ENCODE peak calls at places on chromosomes 7 and 10, in eight cellular contexts. One of them, this sample, is unnamed.

GRCh38 chr7:159067870-159068787 is 76.5 kb downstream of the VIPR2 start:
- DNase-seq in lung: no peak
- DNase-seq in astrocyte of the spinal cord: no peak
- DNase-seq in dorsolateral prefrontal cortex: no peak
- DNase-seq in cardiac fibroblast: peak; percentile 12
- DNase-seq in WTC11: no peak
- DNase-seq in H1: no peak
- DNase-seq in A549: no peak
- DNase-seq in this sample: peak; percentile 40

GRCh38 chr7:121561717-121562116 is 165.6 kb upstream of the FAM3C start:
- DNase-seq in lung: no peak
- DNase-seq in astrocyte of the spinal cord: no peak
- DNase-seq in dorsolateral prefrontal cortex: no peak
- DNase-seq in cardiac fibroblast: no peak
- DNase-seq in WTC11: no peak
- DNase-seq in H1: no peak
- DNase-seq in A549: no peak
- DNase-seq in this sample: no peak

GRCh38 chr7:135164357-135165021 is 6.0 kb downstream of the CYREN start:
- DNase-seq in lung: no peak
- DNase-seq in astrocyte of the spinal cord: no peak
- DNase-seq in dorsolateral prefrontal cortex: no peak
- DNase-seq in cardiac fibroblast: no peak
- DNase-seq in WTC11: no peak
- DNase-seq in H1: no peak
- DNase-seq in A549: peak; percentile 42
- DNase-seq in this sample: no peak

GRCh38 chr7:131008840-131009651 is 275.0 kb upstream of the KLF14 start:
- DNase-seq in lung: no peak
- DNase-seq in astrocyte of the spinal cord: peak; percentile 68
- DNase-seq in dorsolateral prefrontal cortex: no peak
- DNase-seq in cardiac fibroblast: no peak
- DNase-seq in WTC11: no peak
- DNase-seq in H1: no peak
- DNase-seq in A549: no peak
- DNase-seq in this sample: no peak

GRCh38 chr7:135459951-135460567 is 49.8 kb downstream of the CNOT4 start:
- DNase-seq in lung: no peak
- DNase-seq in astrocyte of the spinal cord: no peak
- DNase-seq in dorsolateral prefrontal cortex: no peak
- DNase-seq in cardiac fibroblast: no peak
- DNase-seq in WTC11: no peak
- DNase-seq in H1: no peak
- DNase-seq in A549: no peak
- DNase-seq in this sample: no peak

GRCh38 chr7:47537716-47538640 is 43.9 kb downstream of the TNS3 start:
- DNase-seq in lung: no peak
- DNase-seq in astrocyte of the spinal cord: no peak
- DNase-seq in dorsolateral prefrontal cortex: no peak
- DNase-seq in cardiac fibroblast: no peak
- DNase-seq in WTC11: no peak
- DNase-seq in H1: no peak
- DNase-seq in A549: no peak
- DNase-seq in this sample: no peak

GRCh38 chr10:98170249-98171117 is 36.0 kb downstream of the R3HCC1L start:
- DNase-seq in lung: no peak
- DNase-seq in astrocyte of the spinal cord: peak; percentile 42
- DNase-seq in dorsolateral prefrontal cortex: peak; percentile 53
- DNase-seq in cardiac fibroblast: peak; percentile 65
- DNase-seq in WTC11: peak; percentile 71
- DNase-seq in H1: peak; percentile 66
- DNase-seq in A549: peak; percentile 61
- DNase-seq in this sample: peak; percentile 38

GRCh38 chr7:26646666-26647065 is 217.7 kb downstream of the SKAP2 start:
- DNase-seq in lung: no peak
- DNase-seq in astrocyte of the spinal cord: no peak
- DNase-seq in dorsolateral prefrontal cortex: no peak
- DNase-seq in cardiac fibroblast: no peak
- DNase-seq in WTC11: no peak
- DNase-seq in H1: no peak
- DNase-seq in A549: no peak
- DNase-seq in this sample: no peak

GRCh38 chr7:125670926-125671572 is 741.4 kb upstream of the POT1 start:
- DNase-seq in lung: no peak
- DNase-seq in astrocyte of the spinal cord: peak; percentile 50
- DNase-seq in dorsolateral prefrontal cortex: no peak
- DNase-seq in cardiac fibroblast: peak; percentile 58
- DNase-seq in WTC11: no peak
- DNase-seq in H1: no peak
- DNase-seq in A549: peak; percentile 32
- DNase-seq in this sample: peak; percentile 24

GRCh38 chr10:131812736-131813604 is 87.8 kb upstream of the PPP2R2D start:
- DNase-seq in lung: peak; percentile 19
- DNase-seq in astrocyte of the spinal cord: no peak
- DNase-seq in dorsolateral prefrontal cortex: no peak
- DNase-seq in cardiac fibroblast: no peak
- DNase-seq in WTC11: no peak
- DNase-seq in H1: no peak
- DNase-seq in A549: no peak
- DNase-seq in this sample: no peak

GRCh38 chr7:78473011-78473410 is 674.4 kb downstream of the PHTF2 start:
- DNase-seq in lung: no peak
- DNase-seq in astrocyte of the spinal cord: no peak
- DNase-seq in dorsolateral prefrontal cortex: no peak
- DNase-seq in cardiac fibroblast: no peak
- DNase-seq in WTC11: no peak
- DNase-seq in H1: no peak
- DNase-seq in A549: no peak
- DNase-seq in this sample: no peak

GRCh38 chr7:117659453-117660086 is 179.7 kb downstream of the CFTR start:
- DNase-seq in lung: no peak
- DNase-seq in astrocyte of the spinal cord: peak; percentile 44
- DNase-seq in dorsolateral prefrontal cortex: no peak
- DNase-seq in cardiac fibroblast: peak; percentile 39
- DNase-seq in WTC11: no peak
- DNase-seq in H1: no peak
- DNase-seq in A549: peak; percentile 24
- DNase-seq in this sample: peak; percentile 53

GRCh38 chr7:43511029-43511428 is 71.9 kb upstream of the STK17A start:
- DNase-seq in lung: no peak
- DNase-seq in astrocyte of the spinal cord: no peak
- DNase-seq in dorsolateral prefrontal cortex: no peak
- DNase-seq in cardiac fibroblast: no peak
- DNase-seq in WTC11: peak; percentile 36
- DNase-seq in H1: no peak
- DNase-seq in A549: peak; percentile 17
- DNase-seq in this sample: no peak

GRCh38 chr7:51065766-51066165 is 250.8 kb downstream of the COBL start:
- DNase-seq in lung: no peak
- DNase-seq in astrocyte of the spinal cord: no peak
- DNase-seq in dorsolateral prefrontal cortex: no peak
- DNase-seq in cardiac fibroblast: no peak
- DNase-seq in WTC11: no peak
- DNase-seq in H1: no peak
- DNase-seq in A549: no peak
- DNase-seq in this sample: no peak

GRCh38 chr10:126331101-126331500 is 57.2 kb downstream of the ADAM12 start:
- DNase-seq in lung: no peak
- DNase-seq in astrocyte of the spinal cord: peak; percentile 65
- DNase-seq in dorsolateral prefrontal cortex: no peak
- DNase-seq in cardiac fibroblast: no peak
- DNase-seq in WTC11: no peak
- DNase-seq in H1: no peak
- DNase-seq in A549: no peak
- DNase-seq in this sample: no peak

GRCh38 chr10:129193148-129193547 is 273.9 kb upstream of the MGMT start:
- DNase-seq in lung: no peak
- DNase-seq in astrocyte of the spinal cord: no peak
- DNase-seq in dorsolateral prefrontal cortex: no peak
- DNase-seq in cardiac fibroblast: peak; percentile 34
- DNase-seq in WTC11: no peak
- DNase-seq in H1: no peak
- DNase-seq in A549: no peak
- DNase-seq in this sample: peak; percentile 0

GRCh38 chr7:7318610-7319009 is 136.3 kb downstream of the C1GALT1 start:
- DNase-seq in lung: no peak
- DNase-seq in astrocyte of the spinal cord: no peak
- DNase-seq in dorsolateral prefrontal cortex: no peak
- DNase-seq in cardiac fibroblast: no peak
- DNase-seq in WTC11: no peak
- DNase-seq in H1: no peak
- DNase-seq in A549: no peak
- DNase-seq in this sample: no peak

GRCh38 chr10:28632597-28632940 is 44.8 kb upstream of the BAMBI start:
- DNase-seq in lung: no peak
- DNase-seq in astrocyte of the spinal cord: no peak
- DNase-seq in dorsolateral prefrontal cortex: no peak
- DNase-seq in cardiac fibroblast: no peak
- DNase-seq in WTC11: no peak
- DNase-seq in H1: no peak
- DNase-seq in A549: no peak
- DNase-seq in this sample: no peak

GRCh38 chr10:95963202-95963991 is 55.6 kb downstream of the CC2D2B start:
- DNase-seq in lung: no peak
- DNase-seq in astrocyte of the spinal cord: no peak
- DNase-seq in dorsolateral prefrontal cortex: no peak
- DNase-seq in cardiac fibroblast: no peak
- DNase-seq in WTC11: no peak
- DNase-seq in H1: no peak
- DNase-seq in A549: no peak
- DNase-seq in this sample: no peak

GRCh38 chr10:5467634-5468255 is 31.6 kb downstream of the CALML5 start:
- DNase-seq in lung: no peak
- DNase-seq in astrocyte of the spinal cord: no peak
- DNase-seq in dorsolateral prefrontal cortex: no peak
- DNase-seq in cardiac fibroblast: no peak
- DNase-seq in WTC11: no peak
- DNase-seq in H1: peak; percentile 44
- DNase-seq in A549: no peak
- DNase-seq in this sample: no peak

GRCh38 chr10:5464521-5464920 is 34.8 kb downstream of the CALML5 start:
- DNase-seq in lung: no peak
- DNase-seq in astrocyte of the spinal cord: no peak
- DNase-seq in dorsolateral prefrontal cortex: no peak
- DNase-seq in cardiac fibroblast: no peak
- DNase-seq in WTC11: no peak
- DNase-seq in H1: no peak
- DNase-seq in A549: no peak
- DNase-seq in this sample: no peak

GRCh38 chr10:5468262-5469106 is 30.9 kb downstream of the CALML5 start:
- DNase-seq in lung: no peak
- DNase-seq in astrocyte of the spinal cord: no peak
- DNase-seq in dorsolateral prefrontal cortex: no peak
- DNase-seq in cardiac fibroblast: no peak
- DNase-seq in WTC11: no peak
- DNase-seq in H1: peak; percentile 39
- DNase-seq in A549: no peak
- DNase-seq in this sample: no peak

GRCh38 chr10:5465976-5466450 is 33.4 kb downstream of the CALML5 start:
- DNase-seq in lung: no peak
- DNase-seq in astrocyte of the spinal cord: no peak
- DNase-seq in dorsolateral prefrontal cortex: no peak
- DNase-seq in cardiac fibroblast: no peak
- DNase-seq in WTC11: no peak
- DNase-seq in H1: no peak
- DNase-seq in A549: no peak
- DNase-seq in this sample: no peak

GRCh38 chr10:5466451-5466996 is 32.8 kb downstream of the CALML5 start:
- DNase-seq in lung: peak; percentile 75
- DNase-seq in astrocyte of the spinal cord: peak; percentile 82
- DNase-seq in dorsolateral prefrontal cortex: no peak
- DNase-seq in cardiac fibroblast: peak; percentile 78
- DNase-seq in WTC11: peak; percentile 64
- DNase-seq in H1: peak; percentile 71
- DNase-seq in A549: no peak
- DNase-seq in this sample: no peak
- TF ChIP-seq CTCF in lung: no peak
- TF ChIP-seq CTCF in astrocyte of the spinal cord: no peak
- TF ChIP-seq CTCF in dorsolateral prefrontal cortex: no peak
- TF ChIP-seq CTCF in cardiac fibroblast: no peak
- TF ChIP-seq CTCF in WTC11: no peak
- TF ChIP-seq CTCF in H1: no peak
- TF ChIP-seq CTCF in A549: no peak
- TF ChIP-seq CTCF in this sample: no peak

DNA sequence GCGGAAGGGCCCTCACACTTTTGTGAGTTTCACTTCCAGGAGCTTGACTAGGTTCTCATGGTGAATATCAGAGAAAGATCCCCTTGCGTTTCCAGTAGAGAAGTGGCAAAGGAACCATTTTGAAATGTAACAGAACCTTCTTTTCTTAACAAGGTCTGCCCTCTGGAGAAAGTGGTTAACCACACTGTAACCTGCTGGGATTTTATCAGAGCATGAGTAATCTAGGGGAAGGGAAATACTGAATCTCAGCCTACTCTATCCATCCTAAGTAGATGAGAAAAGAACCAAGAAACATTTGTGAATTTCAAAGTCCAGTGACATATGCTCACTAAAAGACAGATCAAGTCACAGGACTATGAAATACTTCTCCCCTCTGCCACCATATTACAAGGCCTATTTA is 235.5 kb downstream of the ZEB1 start:
- DNase-seq in lung: no peak
- DNase-seq in astrocyte of the spinal cord: peak; percentile 81
- DNase-seq in dorsolateral prefrontal cortex: no peak
- DNase-seq in cardiac fibroblast: peak; percentile 63
- DNase-seq in WTC11: no peak
- DNase-seq in H1: no peak
- DNase-seq in A549: no peak
- DNase-seq in this sample: peak; percentile 74
- TF ChIP-seq CTCF in lung: no peak
- TF ChIP-seq CTCF in astrocyte of the spinal cord: no peak
- TF ChIP-seq CTCF in dorsolateral prefrontal cortex: no peak
- TF ChIP-seq CTCF in cardiac fibroblast: no peak
- TF ChIP-seq CTCF in WTC11: no peak
- TF ChIP-seq CTCF in H1: no peak
- TF ChIP-seq CTCF in A549: no peak
- TF ChIP-seq CTCF in this sample: no peak

GRCh38 chr10:85593226-85593625 is 773.4 kb downstream of the GRID1 start:
- DNase-seq in lung: no peak
- DNase-seq in astrocyte of the spinal cord: no peak
- DNase-seq in dorsolateral prefrontal cortex: no peak
- DNase-seq in cardiac fibroblast: no peak
- DNase-seq in WTC11: no peak
- DNase-seq in H1: no peak
- DNase-seq in A549: no peak
- DNase-seq in this sample: no peak
- TF ChIP-seq CTCF in lung: no peak
- TF ChIP-seq CTCF in astrocyte of the spinal cord: no peak
- TF ChIP-seq CTCF in dorsolateral prefrontal cortex: no peak
- TF ChIP-seq CTCF in cardiac fibroblast: no peak
- TF ChIP-seq CTCF in WTC11: no peak
- TF ChIP-seq CTCF in H1: no peak
- TF ChIP-seq CTCF in A549: no peak
- TF ChIP-seq CTCF in this sample: no peak

DNA sequence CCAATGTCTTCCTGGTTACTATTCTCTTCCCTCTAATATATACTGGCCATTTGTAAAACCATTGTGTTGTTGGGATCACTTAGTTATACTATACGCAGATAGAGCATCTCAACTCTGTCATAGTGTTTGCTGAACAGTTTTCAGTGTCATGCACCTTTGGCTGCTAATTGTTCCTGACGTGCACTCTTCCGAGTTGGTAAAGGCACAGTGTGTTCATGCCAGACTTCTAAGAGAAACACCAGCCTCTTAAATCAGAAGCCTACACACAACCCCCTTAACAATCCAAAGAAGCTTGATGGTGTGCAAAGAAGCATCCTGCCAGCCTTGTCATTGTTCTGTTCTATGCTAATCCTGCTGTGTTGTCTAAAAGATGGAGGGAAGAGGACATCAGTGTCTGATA is 131.1 kb downstream of the MAPK8 start:
- DNase-seq in lung: no peak
- DNase-seq in astrocyte of the spinal cord: no peak
- DNase-seq in dorsolateral prefrontal cortex: no peak
- DNase-seq in cardiac fibroblast: no peak
- DNase-seq in WTC11: no peak
- DNase-seq in H1: no peak
- DNase-seq in A549: no peak
- DNase-seq in this sample: no peak
- TF ChIP-seq CTCF in lung: no peak
- TF ChIP-seq CTCF in astrocyte of the spinal cord: no peak
- TF ChIP-seq CTCF in dorsolateral prefrontal cortex: no peak
- TF ChIP-seq CTCF in cardiac fibroblast: no peak
- TF ChIP-seq CTCF in WTC11: no peak
- TF ChIP-seq CTCF in H1: no peak
- TF ChIP-seq CTCF in A549: no peak
- TF ChIP-seq CTCF in this sample: no peak

This sample was measured in brain microvascular endothelial cell.